ENCODE peak calls at places on chromosomes 16 and 17, in five cellular contexts. X, Y, I, Q and Z are unnamed samples.
A peak's percentile ranks its signal among the peaks of the same experiment; 100 is the strongest.

GRCh38 chr16:76946879-76947278 is 244.1 kb upstream of the MON1B start:
- DNase-seq in X (no peak), I (no peak), Q (no peak), Y (no peak), Z (no peak)

GRCh38 chr16:88370365-88370764 is 12.4 kb upstream of the ZNF469 start:
- DNase-seq in I (no peak), Q (no peak), Y (no peak), X (no peak), Z (no peak)

GRCh38 chr17:55390364-55390977 is 31.2 kb downstream of the MMD start:
- DNase-seq in Q (no peak), I (no peak), X (no peak), Y (no peak), Z (no peak)

GRCh38 chr17:73498854-73499597 is 145.2 kb downstream of the SDK2 start:
- DNase-seq in X (no peak), I (no peak), Q (no peak), Y (no peak), Z (peak; percentile 49)

GRCh38 chr17:36152639-36153120 is 23.8 kb downstream of the TBC1D3B start:
- DNase-seq in Y (no peak), I (no peak), X (peak; percentile 91), Q (no peak), Z (no peak)

GRCh38 chr16:83211711-83212110 is 584.9 kb downstream of the CDH13 start:
- DNase-seq in I (no peak), Q (no peak), Y (no peak), X (no peak), Z (no peak)

GRCh38 chr16:67470314-67470713 is 10.6 kb downstream of the ATP6V0D1 start:
- DNase-seq in Y (peak; percentile 91), X (no peak), Q (no peak), I (no peak), Z (peak; percentile 89)

GRCh38 chr16:86906608-86907007 is 328.3 kb downstream of the FOXL1 start:
- DNase-seq in I (peak; percentile 3), X (no peak), Y (no peak), Q (no peak), Z (no peak)

GRCh38 chr17:35167046-35167445 is 19.4 kb downstream of the UNC45B start:
- DNase-seq in Q (no peak), I (no peak), Y (no peak), X (no peak), Z (no peak)

GRCh38 chr17:9924735-9925191 is 19.7 kb upstream of the RCVRN start:
- DNase-seq in I (no peak), Y (no peak), Q (no peak), X (no peak), Z (no peak)

GRCh38 chr16:75000481-75001081 is 1.8 kb downstream of the ZNRF1 start:
- DNase-seq in I (no peak), Y (no peak), X (peak; percentile 86), Q (no peak), Z (peak; percentile 42)

GRCh38 chr16:50272111-50272571 is 5.8 kb downstream of the ADCY7 start:
- DNase-seq in X (no peak), I (no peak), Q (no peak), Y (no peak), Z (no peak)

GRCh38 chr16:77897038-77897437 is 108.7 kb downstream of the VAT1L start:
- DNase-seq in Y (no peak), Q (no peak), X (no peak), I (no peak), Z (no peak)

GRCh38 chr17:55307879-55308278 is 43.1 kb downstream of the HLF start:
- DNase-seq in Y (no peak), Q (no peak), X (no peak), I (no peak), Z (no peak)

GRCh38 chr17:17767497-17768286 is 69.1 kb downstream of the SREBF1 start:
- DNase-seq in Y (no peak), X (no peak), Q (no peak), I (no peak), Z (no peak)

GRCh38 chr17:4720787-4721186 is 10.4 kb downstream of the ARRB2 start:
- DNase-seq in X (no peak), I (no peak), Q (no peak), Y (no peak), Z (no peak)

GRCh38 chr17:14919580-14920160 is 345.5 kb downstream of the PMP22 start:
- DNase-seq in I (no peak), Q (no peak), X (no peak), Y (no peak), Z (no peak)

GRCh38 chr17:76383645-76384221 is 676 bp upstream of the SPHK1 start:
- DNase-seq in Q (peak; percentile 47), I (peak; percentile 61), X (no peak), Y (peak; percentile 37), Z (peak; percentile 71)

GRCh38 chr16:19290860-19291259 is 5.3 kb downstream of the CLEC19A start:
- DNase-seq in Y (no peak), I (no peak), X (no peak), Q (no peak), Z (no peak)

GRCh38 chr17:28518132-28518531 is 12.0 kb downstream of the FOXN1 start:
- DNase-seq in Q (no peak), I (no peak), X (no peak), Y (no peak), Z (no peak)

GRCh38 chr17:31457391-31458234 is 66.1 kb downstream of the RAB11FIP4 start:
- DNase-seq in I (no peak), Q (no peak), Y (no peak), X (no peak), Z (no peak)

GRCh38 chr16:84949776-84950436 is 61.4 kb downstream of the ZDHHC7 start:
- DNase-seq in I (no peak), X (no peak), Q (no peak), Y (no peak), Z (no peak)

GRCh38 chr16:58413359-58413758 is 21.1 kb downstream of the GINS3 start:
- DNase-seq in I (no peak), X (no peak), Y (no peak), Q (no peak), Z (no peak)

GRCh38 chr16:19863990-19864389 is 20.7 kb downstream of the GPRC5B start:
- DNase-seq in X (no peak), Y (no peak), I (no peak), Q (no peak), Z (no peak)

DNA sequence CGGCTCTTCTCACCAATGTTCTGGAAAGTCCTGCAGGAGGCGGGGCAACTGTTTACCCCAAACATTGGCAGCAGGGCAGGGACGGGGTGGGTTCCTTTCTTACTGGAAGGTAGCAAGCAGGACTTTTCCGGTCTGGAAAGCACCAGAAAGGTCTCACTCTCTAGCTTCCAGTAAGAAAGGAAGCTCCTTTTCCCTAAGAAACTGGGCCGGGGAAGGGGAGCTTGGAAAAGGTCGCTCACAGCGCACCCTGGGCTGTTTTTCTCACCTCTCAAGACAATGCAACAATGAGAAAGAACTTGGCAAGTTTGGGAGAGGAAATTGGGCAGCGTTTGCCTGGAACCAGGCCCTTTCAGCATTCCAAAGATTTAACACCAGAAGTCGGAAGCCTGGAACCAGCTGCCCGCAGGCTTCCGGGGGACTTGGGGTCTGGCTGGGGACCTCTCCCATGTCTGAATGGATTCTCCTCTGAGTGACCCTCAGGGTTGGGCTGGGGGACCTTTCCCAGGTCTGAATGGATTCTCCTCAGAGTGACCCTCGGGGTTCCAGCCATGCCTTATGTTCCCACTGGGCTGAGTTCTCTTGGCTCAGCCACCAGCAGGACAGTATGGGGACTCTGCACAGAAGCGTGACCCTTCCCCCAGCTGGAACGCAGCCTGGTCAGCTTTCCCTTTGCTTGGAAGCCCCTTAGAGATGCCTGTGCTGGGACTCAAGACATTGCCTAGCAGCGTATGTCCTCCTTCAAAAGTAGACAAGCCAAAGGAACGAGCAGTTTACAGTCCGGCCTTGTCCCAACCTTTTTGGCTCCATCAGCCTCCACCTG is 166.5 kb upstream of the PLCG2 start:
- DNase-seq in Y (no peak), Q (no peak), X (no peak), I (no peak), Z (peak; percentile 69)
- H3K27ac ChIP-seq in Y (no peak overlapping the region), Q (peak overlapping the region; percentile 10), X (peak overlapping the region; percentile 10), I (peak overlapping the region; percentile 36), Z (peak overlapping the region; percentile 66)

DNA sequence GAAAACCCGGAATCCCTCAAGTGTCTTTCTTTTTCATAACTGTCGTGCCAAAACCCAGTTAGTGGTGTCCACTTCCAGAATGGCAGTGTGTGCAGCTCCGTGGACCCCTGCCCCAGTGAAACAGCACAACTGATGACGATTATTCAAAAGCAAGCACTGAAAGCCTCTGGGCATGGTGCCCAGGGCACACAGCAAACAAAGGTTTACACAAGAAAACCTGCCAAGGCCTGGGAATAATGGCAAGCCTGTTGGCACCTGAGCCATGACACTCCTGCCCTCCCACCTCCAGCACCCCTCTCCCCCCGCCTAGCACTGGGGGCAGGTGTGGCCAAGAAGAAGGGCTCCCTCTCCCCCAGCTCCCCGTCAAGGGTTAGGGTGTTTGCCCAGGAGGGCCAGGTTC is 2.8 kb downstream of the PKMYT1 start:
- DNase-seq in X (no peak), Y (peak; percentile 90), Q (peak; percentile 52), I (no peak), Z (no peak)
- H3K4me1 ChIP-seq in X (peaks cover 19% of the 10 kb centered on the region), Y (peaks cover 37% of the 10 kb centered on the region), Q (peaks cover 4% of the 10 kb centered on the region), I (peaks cover 5% of the 10 kb centered on the region), Z (peaks cover 12% of the 10 kb centered on the region)

DNA sequence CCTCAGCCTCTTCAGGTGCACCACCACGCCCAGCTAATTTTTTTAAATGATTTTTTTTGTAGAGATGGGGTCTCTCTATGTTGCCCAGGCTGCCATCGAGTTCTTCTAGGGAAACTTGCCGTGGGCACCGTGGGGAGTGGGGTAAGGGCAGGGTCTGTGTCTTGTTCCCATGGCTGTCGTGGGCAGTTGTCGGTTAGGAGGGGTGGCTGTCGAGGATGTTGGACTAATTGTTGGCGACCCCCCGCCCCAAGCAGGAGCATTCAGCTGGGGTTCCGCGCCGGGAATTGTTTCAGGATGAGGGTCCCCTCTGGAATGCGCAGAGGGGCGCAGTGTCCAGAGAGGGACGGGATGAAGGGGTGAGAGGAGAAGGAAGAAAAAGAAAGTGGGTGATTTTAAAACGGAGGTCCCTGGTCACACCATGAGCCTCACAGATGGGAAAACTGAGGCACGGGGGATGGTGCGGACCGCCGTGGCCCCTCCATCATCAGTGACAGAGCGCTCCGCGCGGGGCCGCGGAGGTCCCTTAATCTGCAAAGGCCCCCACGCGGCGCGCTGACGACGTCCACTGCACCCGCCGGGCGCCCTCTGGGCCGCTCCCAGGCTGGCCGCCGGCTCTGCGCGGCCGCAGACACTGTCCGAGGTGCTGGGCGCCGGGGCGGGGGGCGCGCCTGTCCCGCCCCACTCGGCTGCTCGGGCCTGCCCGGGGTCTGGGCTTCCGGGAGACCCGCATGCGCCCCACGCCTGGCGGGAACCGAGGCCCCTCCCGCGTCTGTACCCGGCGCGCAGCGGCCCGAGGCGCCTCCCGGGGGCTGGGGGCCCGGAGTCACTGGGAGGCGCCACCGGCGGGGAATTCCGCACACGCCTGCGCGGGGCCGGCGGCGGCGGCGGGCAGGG is 763 bp upstream of the RNF213 start:
- DNase-seq in X (no peak), Q (peak; percentile 73), I (peak; percentile 83), Y (peak; percentile 66), Z (peak; percentile 87)
- TF ChIP-seq POLR2A in X (peak; percentile 70), Q (no peak), I (peak; percentile 7), Y (no peak), Z (peak; percentile 63)

DNA sequence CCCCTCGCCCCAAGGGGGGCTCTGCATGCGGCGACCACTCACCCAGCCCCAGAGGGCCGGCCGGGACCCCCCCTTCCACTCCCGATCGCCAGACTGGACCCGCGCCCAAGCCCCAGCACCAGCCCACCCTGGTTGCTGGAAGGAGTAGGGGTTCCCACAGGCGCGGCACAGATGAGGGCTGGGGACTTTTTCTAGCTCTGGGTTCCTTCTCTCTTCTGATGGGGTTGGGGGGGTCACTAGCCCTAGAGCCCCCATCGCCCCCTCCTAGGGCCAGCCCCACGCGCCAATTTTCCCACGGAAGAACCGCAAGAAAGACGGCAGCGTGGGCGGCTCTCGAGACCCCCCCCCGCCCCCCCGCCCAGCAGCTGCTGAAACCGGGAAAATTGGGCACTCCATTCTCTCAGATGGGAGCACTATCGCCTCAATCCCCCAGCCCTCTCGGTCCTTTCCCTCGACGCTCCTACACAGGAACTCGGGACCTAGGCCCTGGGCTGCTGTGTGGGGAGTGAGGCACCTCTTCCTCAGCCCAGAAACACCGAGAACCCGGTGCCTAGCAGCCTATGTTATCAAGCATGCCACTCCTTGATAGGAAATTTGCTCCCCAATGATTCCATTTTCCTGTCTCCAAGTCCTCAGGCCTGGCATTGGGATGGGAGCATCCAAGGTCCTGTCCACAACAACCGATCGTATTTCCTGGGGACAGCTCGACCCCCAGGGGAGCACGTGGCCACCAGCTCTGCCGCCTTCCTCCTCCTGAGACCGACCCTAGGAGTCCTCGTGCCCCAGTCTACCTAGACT is 17.1 kb upstream of the CBX8 start:
- DNase-seq in I (no peak), X (no peak), Q (no peak), Y (no peak), Z (no peak)
- H3K27ac ChIP-seq in I (no peak overlapping the region), X (no peak overlapping the region), Q (no peak overlapping the region), Y (no peak overlapping the region), Z (no peak overlapping the region)